ENCODE peak calls at places on chromosomes 16 and 17, in six cellular contexts. D, X, F, O, U and C are unnamed samples. For H3K4me1, the result is how much of the 10 kb centered on the place peaks cover.

GRCh38 chr17:31373150-31374082 is 18.1 kb upstream of the RAB11FIP4 start:
- DNase-seq in D (no peak), F (peak), U (no peak), O (peak), X (peak), C (no peak)

GRCh38 chr17:51764387-51764971 is 394.0 kb downstream of the CA10 start:
- DNase-seq in U (no peak), D (peak), F (peak), O (peak), X (peak), C (no peak)

GRCh38 chr17:78995761-78996451 is 13.7 kb downstream of the CANT1 start:
- DNase-seq in U (peak), O (no peak), X (peak), F (peak), D (peak), C (no peak)

GRCh38 chr17:77779711-77780539 is 178.6 kb upstream of the TNRC6C start:
- DNase-seq in D (no peak), X (peak), F (peak), U (peak), O (no peak), C (peak)

GRCh38 chr16:67269766-67270165 is 9.6 kb upstream of the PLEKHG4 start:
- DNase-seq in F (no peak), D (no peak), X (no peak), U (no peak), O (no peak), C (no peak)

GRCh38 chr17:33732116-33732515 is 439.0 kb upstream of the ASIC2 start:
- DNase-seq in X (no peak), U (no peak), O (no peak), F (no peak), D (no peak), C (no peak)

GRCh38 chr16:49455991-49456745 is 82.6 kb downstream of the C16orf78 start:
- DNase-seq in O (no peak), U (peak), D (no peak), F (no peak), X (no peak), C (no peak)

GRCh38 chr16:27402964-27403600 is 1.1 kb downstream of the IL21R start:
- DNase-seq in O (peak), F (no peak), D (no peak), X (no peak), U (no peak), C (no peak)

GRCh38 chr16:51881731-51882130 is 665.2 kb downstream of the TOX3 start:
- DNase-seq in F (no peak), D (no peak), X (no peak), U (no peak), O (no peak), C (no peak)

GRCh38 chr16:78096386-78096785 is 3.1 kb upstream of the WWOX start:
- DNase-seq in F (no peak), O (no peak), X (no peak), U (no peak), D (no peak), C (no peak)

GRCh38 chr17:7261377-7262191 is 694 bp downstream of the CLDN7 start:
- DNase-seq in U (no peak), D (no peak), F (no peak), O (peak), X (peak), C (no peak)

GRCh38 chr17:67942810-67943209 is 53.5 kb downstream of the C17orf58 start:
- DNase-seq in D (no peak), X (no peak), F (no peak), O (no peak), U (no peak), C (no peak)

GRCh38 chr16:10338426-10338825 is 47.4 kb upstream of the ATF7IP2 start:
- DNase-seq in O (no peak), D (no peak), X (no peak), F (no peak), U (no peak), C (no peak)

GRCh38 chr16:49969356-49970030 is 55.5 kb upstream of the CNEP1R1 start:
- DNase-seq in O (no peak), U (no peak), D (no peak), F (no peak), X (no peak), C (no peak)

GRCh38 chr16:50301626-50302471 is 35.5 kb downstream of the ADCY7 start:
- DNase-seq in D (peak), F (no peak), O (no peak), X (no peak), U (peak), C (no peak)

GRCh38 chr16:80899804-80900592 is 95.6 kb upstream of the CDYL2 start:
- DNase-seq in X (peak), D (peak), U (peak), O (no peak), F (peak), C (peak)

GRCh38 chr17:28159004-28159403 is 116.5 kb downstream of the NLK start:
- DNase-seq in X (no peak), U (no peak), O (no peak), D (no peak), F (no peak), C (no peak)

GRCh38 chr17:45270828-45271418 is 9.0 kb upstream of the SPATA32 start:
- DNase-seq in U (no peak), O (peak), D (no peak), F (no peak), X (no peak), C (no peak)

GRCh38 chr17:81379523-81379942 is 15.7 kb upstream of the BAHCC1 start:
- DNase-seq in U (no peak), X (peak), D (peak), O (no peak), F (peak), C (no peak)

GRCh38 chr16:17369441-17369951 is 101.3 kb downstream of the XYLT1 start:
- DNase-seq in U (peak), X (peak), D (peak), F (no peak), O (peak), C (peak)

GRCh38 chr17:67855504-67856324 is 30.4 kb downstream of the BPTF start:
- DNase-seq in F (no peak), X (no peak), D (no peak), O (peak), U (no peak), C (no peak)

GRCh38 chr17:28999216-28999615 is 6.6 kb downstream of the SEZ6 start:
- DNase-seq in U (no peak), F (no peak), D (no peak), X (no peak), O (no peak), C (no peak)

GRCh38 chr17:7886227-7887037 is 2.2 kb upstream of the CHD3 start:
- DNase-seq in F (peak), U (no peak), O (peak), X (peak), D (peak), C (no peak)

GRCh38 chr16:51337662-51338061 is 186.6 kb upstream of the SALL1 start:
- DNase-seq in O (no peak), X (no peak), D (no peak), U (no peak), F (no peak), C (no peak)

GRCh38 chr17:1160591-1161041 is 19.2 kb downstream of the ABR start:
- DNase-seq in D (no peak), O (no peak), F (no peak), U (no peak), X (no peak), C (no peak)

GRCh38 chr16:88768041-88768876 is 16.8 kb downstream of the PIEZO1 start:
- DNase-seq in D (peak), F (no peak), U (peak), O (no peak), X (peak), C (no peak)

GRCh38 chr17:17175917-17176316 is 30.2 kb downstream of the PLD6 start:
- DNase-seq in D (no peak), F (no peak), X (no peak), U (peak), O (peak), C (no peak)

GRCh38 chr17:3667366-3668278 is 756 bp downstream of the TAX1BP3 start:
- DNase-seq in U (peak), D (peak), O (peak), X (peak), F (peak), C (peak)

GRCh38 chr17:72125226-72125651 is 4.4 kb downstream of the SOX9 start:
- DNase-seq in D (peak), O (no peak), F (no peak), U (no peak), X (no peak), C (no peak)
- H3K4me3 ChIP-seq in D (no peak), O (no peak), F (peak), U (no peak), X (no peak), C (peak)

DNA sequence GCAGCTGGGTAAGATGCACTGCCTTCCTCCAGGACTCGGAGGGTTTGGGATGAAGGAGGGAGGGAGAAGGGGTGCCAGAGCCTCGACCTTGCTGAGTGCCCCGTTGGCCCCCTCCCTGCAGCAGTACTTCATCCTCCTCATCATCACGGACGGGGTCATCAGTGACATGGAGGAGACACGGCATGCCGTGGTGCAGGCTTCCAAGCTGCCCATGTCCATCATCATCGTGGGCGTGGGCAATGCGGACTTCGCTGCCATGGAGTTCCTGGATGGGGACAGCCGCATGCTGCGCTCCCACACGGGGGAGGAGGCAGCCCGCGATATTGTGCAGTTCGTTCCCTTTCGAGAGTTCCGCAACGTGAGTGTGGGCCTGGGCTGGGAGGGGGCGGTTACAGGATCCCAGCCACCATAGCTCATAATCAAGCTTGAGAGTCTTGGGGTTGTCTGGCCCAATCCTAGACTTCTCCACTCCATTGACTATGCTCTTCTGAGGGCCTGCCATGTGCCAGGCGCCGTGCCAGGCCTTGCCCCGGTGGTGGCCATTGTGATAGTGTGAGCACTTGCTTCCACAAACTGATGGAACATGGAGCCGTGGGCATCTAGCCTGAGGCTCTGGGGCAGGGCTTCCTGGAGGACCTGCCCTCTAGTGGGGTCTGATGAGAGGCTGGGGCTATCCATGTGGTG is 39.7 kb downstream of the PSME3IP1 start:
- DNase-seq in U (no peak), O (no peak), X (no peak), F (no peak), D (no peak), C (no peak)
- H3K4me1 ChIP-seq in U (under half), O (under half), X (under half), F (under half), D (under half), C (half or more)

GRCh38 chr16:86495357-86495701 is 15.0 kb upstream of the FOXF1 start:
- DNase-seq in U (no peak), D (no peak), X (no peak), O (no peak), F (no peak), C (no peak)
- H3K27ac ChIP-seq in U (no peak), D (peak), X (no peak), O (no peak), F (peak), C (no peak)

GRCh38 chr16:85483424-85483823 is 129.7 kb upstream of the GSE1 start:
- DNase-seq in O (no peak), U (no peak), X (no peak), F (no peak), D (no peak), C (no peak)
- H3K4me3 ChIP-seq in O (no peak), U (no peak), X (no peak), F (no peak), D (no peak), C (no peak)

DNA sequence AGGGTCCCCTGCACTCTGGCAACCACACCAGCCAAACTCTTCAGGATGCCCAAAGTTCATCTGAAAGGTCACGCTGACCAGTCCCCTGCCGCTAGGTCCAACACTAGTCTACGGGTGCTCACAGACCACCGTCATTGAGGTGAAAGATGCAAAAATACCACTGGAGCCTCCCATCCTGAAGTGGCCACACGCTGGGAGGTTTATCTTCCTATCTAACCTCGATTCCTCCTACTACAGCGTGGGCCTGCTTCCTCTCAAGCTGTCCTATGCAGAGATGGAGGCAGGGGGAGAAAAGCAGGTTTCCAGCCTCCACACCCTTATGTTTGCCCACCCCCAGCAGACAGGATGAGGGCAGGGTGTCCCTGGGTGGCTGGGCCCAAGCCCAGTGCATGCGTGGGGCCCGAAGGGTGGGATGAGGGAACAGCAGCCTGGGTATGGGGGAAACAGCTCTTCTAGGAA is 6.3 kb downstream of the SRCIN1 start:
- DNase-seq in F (no peak), D (no peak), O (no peak), U (no peak), X (no peak), C (no peak)
- H3K4me1 ChIP-seq in F (under half), D (under half), O (under half), U (under half), X (under half), C (under half)

DNA sequence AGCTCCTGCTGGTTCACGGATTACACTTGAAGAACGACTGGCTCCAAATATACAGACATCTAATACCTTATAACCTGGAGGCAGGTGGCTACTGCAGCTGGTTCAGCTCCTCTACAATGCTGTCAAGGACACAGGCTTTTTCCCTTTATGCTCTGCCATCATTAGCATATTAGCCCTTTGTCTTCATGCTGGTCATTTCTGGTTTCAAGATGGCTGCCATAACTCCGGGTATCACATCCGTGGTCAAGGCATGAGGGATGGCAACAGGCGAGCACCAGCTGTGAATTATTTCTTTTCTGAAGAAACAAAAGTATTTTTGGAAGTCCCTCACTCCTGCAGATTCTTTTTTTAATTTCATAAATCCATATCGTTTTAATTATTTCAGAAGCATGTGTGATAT is 124.3 kb upstream of the MED13 start:
- DNase-seq in O (no peak), X (no peak), D (no peak), F (no peak), U (no peak), C (no peak)
- H3K27ac ChIP-seq in O (no peak), X (no peak), D (peak), F (no peak), U (no peak), C (no peak)

DNA sequence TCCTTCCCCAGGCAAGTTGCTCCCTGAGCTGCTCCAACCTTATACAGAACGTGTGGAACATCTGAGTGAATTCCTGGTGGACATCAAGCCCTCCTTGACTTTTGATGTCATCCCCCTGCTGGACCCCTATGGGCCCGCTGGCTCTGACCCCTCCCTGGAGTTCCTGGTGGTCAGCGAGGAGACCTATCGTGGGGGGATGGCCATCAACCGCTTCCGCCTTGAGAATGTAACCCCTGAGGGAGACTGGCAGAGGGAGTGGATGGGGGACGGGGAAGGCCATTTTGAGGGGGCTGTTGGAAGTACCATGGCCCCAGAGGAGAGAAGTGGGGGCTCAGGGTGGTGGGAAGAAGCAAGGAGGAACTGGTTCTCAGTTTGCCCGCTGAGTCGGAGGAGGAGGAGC is 2.0 kb downstream of the COASY start:
- DNase-seq in X (no peak), F (no peak), U (no peak), O (no peak), D (no peak), C (no peak)
- H3K4me3 ChIP-seq in X (no peak), F (no peak), U (no peak), O (no peak), D (no peak), C (no peak)

GRCh38 chr17:14300628-14301278 is at the start of gene HS3ST3B1:
- DNase-seq in X (peak), D (peak), F (peak), O (peak), U (peak), C (peak)

GRCh38 chr17:14301279-14301760 is 439 bp downstream of the HS3ST3B1 start:
- DNase-seq in D (no peak), U (no peak), O (peak), X (no peak), F (no peak), C (no peak)

GRCh38 chr17:14298221-14298994 is 2.5 kb upstream of the HS3ST3B1 start:
- DNase-seq in O (no peak), U (no peak), D (no peak), F (no peak), X (no peak), C (no peak)

GRCh38 chr17:14297161-14297851 is 3.6 kb upstream of the HS3ST3B1 start:
- DNase-seq in D (no peak), F (no peak), U (no peak), O (peak), X (no peak), C (peak)

GRCh38 chr17:14299261-14300093 is 1.4 kb upstream of the HS3ST3B1 start:
- DNase-seq in D (peak), O (peak), F (no peak), U (no peak), X (peak), C (peak)
- H3K4me1 ChIP-seq in D (under half), O (half or more), F (under half), U (half or more), X (half or more), C (under half)